ENCODE peak calls at places on chromosome 9, in four cellular contexts. F is HepG2, G is HEK293T, P is GM12878. E is an unnamed sample.

GRCh38 chr9:36134761-36135505 is 1.6 kb upstream of the GLIPR2 start:
- DNase-seq in P (no peak), F (no peak), G (no peak), E (no peak)

GRCh38 chr9:129185991-129186390 is 7.9 kb upstream of the IER5L start:
- DNase-seq in G (no peak), F (no peak), P (no peak), E (peak; percentile 26)

GRCh38 chr9:68455436-68455835 is 85.2 kb downstream of the TMEM252 start:
- DNase-seq in G (no peak), P (no peak), F (no peak), E (no peak)

GRCh38 chr9:94479757-94480156 is 75.1 kb upstream of the PCAT7 start:
- DNase-seq in F (no peak), P (no peak), G (no peak), E (no peak)

GRCh38 chr9:78713746-78714405 is 417.0 kb downstream of the PSAT1 start:
- DNase-seq in G (no peak), F (no peak), P (no peak), E (no peak)

GRCh38 chr9:93818795-93819472 is 136.2 kb downstream of the BARX1 start:
- DNase-seq in G (peak; percentile 3), F (no peak), P (no peak), E (no peak)

GRCh38 chr9:36803951-36804350 is 230.1 kb downstream of the PAX5 start:
- DNase-seq in G (no peak), P (no peak), F (no peak), E (no peak)

GRCh38 chr9:135455401-135456030 is 24.1 kb upstream of the PPP1R26 start:
- DNase-seq in G (no peak), F (no peak), P (no peak), E (no peak)

GRCh38 chr9:20729545-20729944 is 45.5 kb downstream of the FOCAD start:
- DNase-seq in P (no peak), G (no peak), F (no peak), E (no peak)

GRCh38 chr9:17462869-17463464 is 115.9 kb upstream of the SH3GL2 start:
- DNase-seq in P (no peak), F (peak; percentile 31), G (peak; percentile 11), E (peak; percentile 9)

GRCh38 chr9:76887003-76887821 is 18.7 kb downstream of the PRUNE2 start:
- DNase-seq in P (no peak), F (no peak), G (no peak), E (no peak)

GRCh38 chr9:135224286-135224871 is 136.9 kb downstream of the OLFM1 start:
- DNase-seq in P (no peak), F (no peak), G (no peak), E (no peak)

GRCh38 chr9:89755835-89756234 is 151.0 kb downstream of the GADD45G start:
- DNase-seq in F (no peak), P (no peak), G (no peak), E (no peak)

GRCh38 chr9:82127993-82128710 is 139.6 kb downstream of the SPATA31D1 start:
- DNase-seq in P (no peak), F (no peak), G (no peak), E (no peak)

GRCh38 chr9:116015855-116016254 is 137.7 kb upstream of the PAPPA start:
- DNase-seq in F (no peak), P (no peak), G (no peak), E (no peak)

GRCh38 chr9:102867488-102867887 is 127.6 kb upstream of the CYLC2 start:
- DNase-seq in P (no peak), F (peak; percentile 1), G (no peak), E (no peak)

GRCh38 chr9:107175826-107176500 is 107.1 kb upstream of the RAD23B start:
- DNase-seq in G (no peak), F (no peak), P (no peak), E (no peak)

GRCh38 chr9:89951671-89952070 is 346.9 kb downstream of the GADD45G start:
- DNase-seq in P (no peak), G (no peak), F (no peak), E (no peak)

GRCh38 chr9:120080781-120081180 is 499.2 kb downstream of the CDK5RAP2 start:
- DNase-seq in G (no peak), F (no peak), P (no peak), E (no peak)

GRCh38 chr9:81373294-81373693 is 316.1 kb downstream of the TLE1 start:
- DNase-seq in P (no peak), G (no peak), F (no peak), E (no peak)

GRCh38 chr9:109118802-109119438 is 827 bp downstream of the TMEM245 start:
- DNase-seq in P (no peak), G (no peak), F (peak; percentile 16), E (peak; percentile 31)

GRCh38 chr9:111992523-111992922 is 95.9 kb downstream of the UGCG start:
- DNase-seq in P (peak; percentile 77), G (no peak), F (no peak), E (no peak)

GRCh38 chr9:35759795-35760194 is 5.7 kb upstream of the MSMP start:
- DNase-seq in F (no peak), G (no peak), P (no peak), E (no peak)

GRCh38 chr9:6667633-6668280 is 22.2 kb upstream of the GLDC start:
- DNase-seq in F (no peak), G (peak; percentile 39), P (no peak), E (peak; percentile 15)

GRCh38 chr9:14277202-14277601 is 36.7 kb downstream of the NFIB start:
- DNase-seq in P (no peak), F (no peak), G (no peak), E (no peak)

GRCh38 chr9:17531642-17532254 is 47.1 kb upstream of the SH3GL2 start:
- DNase-seq in F (peak; percentile 32), P (no peak), G (peak; percentile 22), E (peak; percentile 8)

GRCh38 chr9:2281031-2281802 is 266.1 kb downstream of the SMARCA2 start:
- DNase-seq in P (no peak), G (no peak), F (no peak), E (no peak)

GRCh38 chr9:93592389-93593021 is 16.1 kb downstream of the PHF2 start:
- DNase-seq in F (peak; percentile 58), G (peak; percentile 51), P (no peak), E (peak; percentile 27)

GRCh38 chr9:114212841-114213240 is 57.5 kb downstream of the COL27A1 start:
- DNase-seq in F (no peak), P (no peak), G (no peak), E (no peak)

GRCh38 chr9:114213566-114213965 is 58.2 kb downstream of the COL27A1 start:
- DNase-seq in G (no peak), P (no peak), F (no peak), E (no peak)

GRCh38 chr9:114216081-114216480 is 60.7 kb downstream of the COL27A1 start:
- DNase-seq in F (no peak), G (peak; percentile 28), P (no peak), E (no peak)

GRCh38 chr9:114214686-114215397 is 59.5 kb downstream of the COL27A1 start:
- DNase-seq in F (no peak), G (no peak), P (no peak), E (no peak)

GRCh38 chr9:114214181-114214580 is 58.8 kb downstream of the COL27A1 start:
- DNase-seq in F (no peak), G (no peak), P (no peak), E (no peak)
- TF ChIP-seq FOXK2 in F (no peak), G (no peak), P (no peak), E (no peak)

DNA sequence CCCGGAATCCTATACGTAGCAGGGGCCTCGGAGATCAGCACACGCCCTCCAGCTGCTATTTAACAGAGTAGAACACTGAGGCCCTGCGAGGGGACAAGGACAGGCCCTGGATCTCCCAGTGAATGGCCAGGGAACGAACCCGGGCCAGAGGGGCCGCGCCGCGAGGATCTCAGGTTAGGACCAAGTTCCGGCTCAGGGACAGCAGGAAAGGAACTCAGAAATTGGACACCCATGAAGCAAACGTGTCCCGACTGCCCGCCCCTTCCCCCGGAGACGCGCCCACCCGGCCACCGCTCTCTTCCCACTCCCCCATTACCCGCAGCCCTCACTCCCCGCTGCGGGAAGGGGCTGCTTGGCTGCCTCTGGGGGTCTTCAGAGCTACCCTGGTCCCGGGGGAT is 1.0 kb upstream of the FOXE1 start:
- DNase-seq in F (no peak), G (no peak), P (no peak), E (no peak)
- TF ChIP-seq FOXK2 in F (no peak), G (no peak), P (no peak), E (no peak)

GRCh38 chr9:133729646-133730281 is 8.4 kb downstream of the SARDH start:
- DNase-seq in P (no peak), F (no peak), G (no peak), E (no peak)
- TF ChIP-seq FOXK2 in P (no peak), F (no peak), G (no peak), E (no peak)

GRCh38 chr9:88746029-88746743 is 211.2 kb downstream of the NXNL2 start:
- DNase-seq in P (no peak), G (peak; percentile 45), F (no peak), E (no peak)
- TF ChIP-seq FOXK2 in P (no peak), G (no peak), F (no peak), E (no peak)

GRCh38 chr9:91884746-91885687 is 65.0 kb downstream of the ROR2 start:
- DNase-seq in F (peak; percentile 60), G (no peak), P (no peak), E (no peak)
- TF ChIP-seq FOXK2 in F (no peak), G (no peak), P (no peak), E (no peak)

DNA sequence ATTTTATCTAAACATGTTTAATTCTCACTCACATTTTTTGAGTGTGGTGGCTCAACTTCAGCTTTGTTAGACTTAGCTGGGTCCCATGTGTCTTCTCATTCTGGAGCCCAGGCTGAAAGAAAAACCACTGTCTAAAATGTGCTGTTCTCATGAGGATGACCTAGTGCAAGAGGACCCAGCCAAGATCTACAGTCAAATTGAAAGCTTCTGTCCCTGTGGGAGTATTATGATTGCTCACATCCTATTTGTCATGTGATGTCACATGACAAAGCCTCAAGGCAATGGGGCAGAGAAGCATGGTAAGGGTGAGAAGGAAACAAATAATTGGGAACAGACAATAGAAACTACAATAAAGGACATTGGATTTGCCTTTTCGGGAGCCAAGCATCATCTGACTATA is 113.4 kb upstream of the ASTN2 start:
- DNase-seq in G (no peak), F (no peak), P (no peak), E (no peak)
- TF ChIP-seq FOXK2 in G (no peak), F (no peak), P (no peak), E (no peak)

GRCh38 chr9:96150324-96151023 is 151.5 kb downstream of the HSD17B3 start:
- DNase-seq in G (no peak), F (no peak), P (peak; percentile 57), E (no peak)
- TF ChIP-seq FOXK2 in G (no peak), F (no peak), P (no peak), E (no peak)

DNA sequence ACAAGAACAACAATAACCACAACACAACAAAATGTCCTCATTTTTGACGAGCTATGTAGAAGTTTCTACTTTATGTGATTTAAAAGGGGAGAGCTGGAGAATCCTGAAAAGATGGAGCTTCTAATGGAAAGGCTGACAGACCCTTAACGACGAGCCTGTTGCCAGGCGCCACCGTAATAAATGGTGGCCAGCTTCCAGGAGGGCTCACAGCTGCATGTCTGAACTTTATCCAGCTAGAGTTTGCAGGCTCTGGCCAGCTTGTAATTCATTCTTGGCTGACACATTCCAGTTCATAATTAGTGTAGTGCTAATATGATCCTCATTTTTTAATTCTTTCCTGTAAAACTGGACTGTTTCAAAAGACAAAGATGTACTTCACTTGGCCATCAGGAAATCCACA is 246.7 kb downstream of the GAS1 start:
- DNase-seq in G (no peak), P (no peak), F (no peak), E (no peak)
- TF ChIP-seq FOXK2 in G (no peak), P (no peak), F (no peak), E (no peak)

GRCh38 chr9:32571969-32572899 is 725 bp downstream of the NDUFB6 start:
- DNase-seq in G (peak; percentile 70), F (peak; percentile 83), P (peak; percentile 59), E (peak; percentile 82)
- TF ChIP-seq FOXK2 in G (no peak), F (no peak), P (no peak), E (no peak)

E was measured in K562.